ENCODE peak calls at places on chromosomes 6 and 20, in nine cellular contexts. One of them, this sample, is unnamed.

GRCh38 chr20:47785321-47785899 is at the start of gene SULF2:
- DNase-seq in right atrium auricular region: no peak
- DNase-seq in stomach: peak; percentile 32
- DNase-seq in CD8-positive, alpha-beta T cell: no peak
- DNase-seq in left ventricle myocardium inferior: peak; percentile 46
- DNase-seq in fibroblast of pulmonary artery: peak; percentile 32
- DNase-seq in adipocyte: peak; percentile 66
- DNase-seq in HFF-Myc: no peak
- DNase-seq in IMR-90: no peak
- DNase-seq in this sample: no peak

GRCh38 chr6:31908791-31909190 is 6.9 kb upstream of the ZBTB12 start:
- DNase-seq in right atrium auricular region: no peak
- DNase-seq in stomach: no peak
- DNase-seq in CD8-positive, alpha-beta T cell: no peak
- DNase-seq in left ventricle myocardium inferior: no peak
- DNase-seq in fibroblast of pulmonary artery: peak; percentile 50
- DNase-seq in adipocyte: peak; percentile 41
- DNase-seq in HFF-Myc: no peak
- DNase-seq in IMR-90: peak; percentile 90
- DNase-seq in this sample: no peak

GRCh38 chr6:155850408-155850841 is 394.8 kb upstream of the NOX3 start:
- DNase-seq in right atrium auricular region: no peak
- DNase-seq in stomach: no peak
- DNase-seq in CD8-positive, alpha-beta T cell: no peak
- DNase-seq in left ventricle myocardium inferior: no peak
- DNase-seq in fibroblast of pulmonary artery: peak; percentile 53
- DNase-seq in adipocyte: peak; percentile 1
- DNase-seq in HFF-Myc: peak; percentile 27
- DNase-seq in IMR-90: peak; percentile 58
- DNase-seq in this sample: no peak

GRCh38 chr6:116111552-116112528 is 11.2 kb downstream of the NT5DC1 start:
- DNase-seq in right atrium auricular region: no peak
- DNase-seq in stomach: peak; percentile 37
- DNase-seq in CD8-positive, alpha-beta T cell: no peak
- DNase-seq in left ventricle myocardium inferior: no peak
- DNase-seq in fibroblast of pulmonary artery: peak; percentile 65
- DNase-seq in adipocyte: peak; percentile 42
- DNase-seq in HFF-Myc: no peak
- DNase-seq in IMR-90: peak; percentile 44
- DNase-seq in this sample: peak; percentile 24

GRCh38 chr6:94953867-94954631 is 623.3 kb upstream of the MANEA start:
- DNase-seq in right atrium auricular region: no peak
- DNase-seq in stomach: no peak
- DNase-seq in CD8-positive, alpha-beta T cell: no peak
- DNase-seq in left ventricle myocardium inferior: no peak
- DNase-seq in fibroblast of pulmonary artery: no peak
- DNase-seq in adipocyte: no peak
- DNase-seq in HFF-Myc: no peak
- DNase-seq in IMR-90: no peak
- DNase-seq in this sample: no peak

GRCh38 chr6:52293067-52293466 is 8.5 kb upstream of the MCM3 start:
- DNase-seq in right atrium auricular region: no peak
- DNase-seq in stomach: no peak
- DNase-seq in CD8-positive, alpha-beta T cell: no peak
- DNase-seq in left ventricle myocardium inferior: no peak
- DNase-seq in fibroblast of pulmonary artery: no peak
- DNase-seq in adipocyte: no peak
- DNase-seq in HFF-Myc: no peak
- DNase-seq in IMR-90: no peak
- DNase-seq in this sample: no peak

GRCh38 chr6:147741419-147741818 is 232.9 kb downstream of the SAMD5 start:
- DNase-seq in right atrium auricular region: no peak
- DNase-seq in stomach: no peak
- DNase-seq in CD8-positive, alpha-beta T cell: no peak
- DNase-seq in left ventricle myocardium inferior: no peak
- DNase-seq in fibroblast of pulmonary artery: peak; percentile 12
- DNase-seq in adipocyte: no peak
- DNase-seq in HFF-Myc: no peak
- DNase-seq in IMR-90: peak; percentile 42
- DNase-seq in this sample: no peak

GRCh38 chr6:43287717-43288679 is 10.1 kb upstream of the SLC22A7 start:
- DNase-seq in right atrium auricular region: no peak
- DNase-seq in stomach: no peak
- DNase-seq in CD8-positive, alpha-beta T cell: no peak
- DNase-seq in left ventricle myocardium inferior: no peak
- DNase-seq in fibroblast of pulmonary artery: no peak
- DNase-seq in adipocyte: no peak
- DNase-seq in HFF-Myc: no peak
- DNase-seq in IMR-90: no peak
- DNase-seq in this sample: no peak

GRCh38 chr6:125432968-125433367 is 131.2 kb upstream of the HDDC2 start:
- DNase-seq in right atrium auricular region: no peak
- DNase-seq in stomach: no peak
- DNase-seq in CD8-positive, alpha-beta T cell: no peak
- DNase-seq in left ventricle myocardium inferior: no peak
- DNase-seq in fibroblast of pulmonary artery: no peak
- DNase-seq in adipocyte: no peak
- DNase-seq in HFF-Myc: no peak
- DNase-seq in IMR-90: no peak
- DNase-seq in this sample: no peak

GRCh38 chr6:40343887-40344565 is 243.1 kb downstream of the LRFN2 start:
- DNase-seq in right atrium auricular region: no peak
- DNase-seq in stomach: peak; percentile 20
- DNase-seq in CD8-positive, alpha-beta T cell: no peak
- DNase-seq in left ventricle myocardium inferior: no peak
- DNase-seq in fibroblast of pulmonary artery: no peak
- DNase-seq in adipocyte: no peak
- DNase-seq in HFF-Myc: no peak
- DNase-seq in IMR-90: no peak
- DNase-seq in this sample: no peak

GRCh38 chr6:46642928-46643751 is 9.5 kb downstream of the CYP39A1 start:
- DNase-seq in right atrium auricular region: no peak
- DNase-seq in stomach: no peak
- DNase-seq in CD8-positive, alpha-beta T cell: no peak
- DNase-seq in left ventricle myocardium inferior: no peak
- DNase-seq in fibroblast of pulmonary artery: no peak
- DNase-seq in adipocyte: no peak
- DNase-seq in HFF-Myc: no peak
- DNase-seq in IMR-90: no peak
- DNase-seq in this sample: no peak

GRCh38 chr6:110430236-110430635 is 14.9 kb upstream of the DDO start:
- DNase-seq in right atrium auricular region: no peak
- DNase-seq in stomach: no peak
- DNase-seq in CD8-positive, alpha-beta T cell: no peak
- DNase-seq in left ventricle myocardium inferior: no peak
- DNase-seq in fibroblast of pulmonary artery: no peak
- DNase-seq in adipocyte: no peak
- DNase-seq in HFF-Myc: no peak
- DNase-seq in IMR-90: no peak
- DNase-seq in this sample: no peak

GRCh38 chr6:36350681-36351091 is 14.0 kb upstream of the BNIP5 start:
- DNase-seq in right atrium auricular region: peak; percentile 62
- DNase-seq in stomach: peak; percentile 34
- DNase-seq in CD8-positive, alpha-beta T cell: no peak
- DNase-seq in left ventricle myocardium inferior: no peak
- DNase-seq in fibroblast of pulmonary artery: peak; percentile 97
- DNase-seq in adipocyte: peak; percentile 29
- DNase-seq in HFF-Myc: no peak
- DNase-seq in IMR-90: peak; percentile 92
- DNase-seq in this sample: no peak

GRCh38 chr20:1888796-1889463 is 6.3 kb upstream of the SIRPA start:
- DNase-seq in right atrium auricular region: no peak
- DNase-seq in stomach: no peak
- DNase-seq in CD8-positive, alpha-beta T cell: no peak
- DNase-seq in left ventricle myocardium inferior: no peak
- DNase-seq in fibroblast of pulmonary artery: peak; percentile 45
- DNase-seq in adipocyte: peak; percentile 54
- DNase-seq in HFF-Myc: no peak
- DNase-seq in IMR-90: peak; percentile 41
- DNase-seq in this sample: no peak

GRCh38 chr6:158290040-158290439 is 22.2 kb upstream of the TULP4 start:
- DNase-seq in right atrium auricular region: no peak
- DNase-seq in stomach: no peak
- DNase-seq in CD8-positive, alpha-beta T cell: no peak
- DNase-seq in left ventricle myocardium inferior: no peak
- DNase-seq in fibroblast of pulmonary artery: no peak
- DNase-seq in adipocyte: no peak
- DNase-seq in HFF-Myc: no peak
- DNase-seq in IMR-90: no peak
- DNase-seq in this sample: no peak

GRCh38 chr6:163333038-163333437 is 81.5 kb upstream of the QKI start:
- DNase-seq in right atrium auricular region: no peak
- DNase-seq in stomach: no peak
- DNase-seq in CD8-positive, alpha-beta T cell: no peak
- DNase-seq in left ventricle myocardium inferior: no peak
- DNase-seq in fibroblast of pulmonary artery: no peak
- DNase-seq in adipocyte: no peak
- DNase-seq in HFF-Myc: no peak
- DNase-seq in IMR-90: no peak
- DNase-seq in this sample: no peak

GRCh38 chr6:166514196-166514595 is 72.3 kb downstream of the RAMACL start:
- DNase-seq in right atrium auricular region: no peak
- DNase-seq in stomach: no peak
- DNase-seq in CD8-positive, alpha-beta T cell: no peak
- DNase-seq in left ventricle myocardium inferior: no peak
- DNase-seq in fibroblast of pulmonary artery: no peak
- DNase-seq in adipocyte: no peak
- DNase-seq in HFF-Myc: no peak
- DNase-seq in IMR-90: peak; percentile 4
- DNase-seq in this sample: no peak

GRCh38 chr20:53023717-53024116 is 51.6 kb downstream of the TSHZ2 start:
- DNase-seq in right atrium auricular region: no peak
- DNase-seq in stomach: no peak
- DNase-seq in CD8-positive, alpha-beta T cell: no peak
- DNase-seq in left ventricle myocardium inferior: no peak
- DNase-seq in fibroblast of pulmonary artery: no peak
- DNase-seq in adipocyte: no peak
- DNase-seq in HFF-Myc: no peak
- DNase-seq in IMR-90: no peak
- DNase-seq in this sample: no peak

DNA sequence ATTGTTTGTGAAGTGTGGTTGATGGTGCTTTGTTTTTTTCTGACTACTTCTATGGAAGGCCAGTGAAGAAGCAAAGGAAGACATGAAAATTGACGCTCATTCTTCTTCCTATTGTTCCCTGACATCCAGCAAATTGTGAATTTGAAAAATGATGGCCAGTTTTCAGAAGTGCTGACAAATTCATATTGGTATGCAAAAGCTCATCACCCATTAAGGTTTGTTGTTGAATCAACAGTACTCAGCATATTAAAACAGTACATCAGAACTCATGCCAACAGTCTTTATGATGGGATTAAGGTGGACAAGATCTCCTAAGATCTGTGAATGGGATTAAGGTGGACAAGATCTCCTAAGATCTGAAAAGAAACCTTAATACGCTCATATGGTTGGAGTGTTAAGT is 1.0 kb upstream of the MTG2 start:
- DNase-seq in right atrium auricular region: no peak
- DNase-seq in stomach: no peak
- DNase-seq in CD8-positive, alpha-beta T cell: no peak
- DNase-seq in left ventricle myocardium inferior: no peak
- DNase-seq in fibroblast of pulmonary artery: no peak
- DNase-seq in adipocyte: no peak
- DNase-seq in HFF-Myc: no peak
- DNase-seq in IMR-90: no peak
- DNase-seq in this sample: no peak
- H3K4me3 ChIP-seq in right atrium auricular region: peak overlapping the region; percentile 100
- H3K4me3 ChIP-seq in stomach: peak overlapping the region; percentile 98
- H3K4me3 ChIP-seq in CD8-positive, alpha-beta T cell: peak overlapping the region; percentile 89
- H3K4me3 ChIP-seq in left ventricle myocardium inferior: peak overlapping the region; percentile 95
- H3K4me3 ChIP-seq in fibroblast of pulmonary artery: peak overlapping the region; percentile 93
- H3K4me3 ChIP-seq in adipocyte: peak overlapping the region; percentile 99
- H3K4me3 ChIP-seq in HFF-Myc: peak overlapping the region; percentile 95
- H3K4me3 ChIP-seq in IMR-90: peak overlapping the region; percentile 94
- H3K4me3 ChIP-seq in this sample: peak overlapping the region; percentile 81

GRCh38 chr6:27138837-27139752 is 108.4 kb upstream of the PRSS16 start:
- DNase-seq in right atrium auricular region: no peak
- DNase-seq in stomach: peak; percentile 55
- DNase-seq in CD8-positive, alpha-beta T cell: peak; percentile 60
- DNase-seq in left ventricle myocardium inferior: peak; percentile 31
- DNase-seq in fibroblast of pulmonary artery: peak; percentile 53
- DNase-seq in adipocyte: peak; percentile 45
- DNase-seq in HFF-Myc: no peak
- DNase-seq in IMR-90: peak; percentile 60
- DNase-seq in this sample: peak; percentile 69

GRCh38 chr6:27139753-27140522 is 107.6 kb upstream of the PRSS16 start:
- DNase-seq in right atrium auricular region: no peak
- DNase-seq in stomach: no peak
- DNase-seq in CD8-positive, alpha-beta T cell: no peak
- DNase-seq in left ventricle myocardium inferior: no peak
- DNase-seq in fibroblast of pulmonary artery: peak; percentile 18
- DNase-seq in adipocyte: no peak
- DNase-seq in HFF-Myc: no peak
- DNase-seq in IMR-90: peak; percentile 26
- DNase-seq in this sample: peak; percentile 44

GRCh38 chr6:27143474-27144026 is 104.0 kb upstream of the PRSS16 start:
- DNase-seq in right atrium auricular region: no peak
- DNase-seq in stomach: no peak
- DNase-seq in CD8-positive, alpha-beta T cell: no peak
- DNase-seq in left ventricle myocardium inferior: no peak
- DNase-seq in fibroblast of pulmonary artery: no peak
- DNase-seq in adipocyte: no peak
- DNase-seq in HFF-Myc: no peak
- DNase-seq in IMR-90: no peak
- DNase-seq in this sample: no peak

GRCh38 chr6:27141013-27141412 is 106.5 kb upstream of the PRSS16 start:
- DNase-seq in right atrium auricular region: no peak
- DNase-seq in stomach: no peak
- DNase-seq in CD8-positive, alpha-beta T cell: no peak
- DNase-seq in left ventricle myocardium inferior: no peak
- DNase-seq in fibroblast of pulmonary artery: no peak
- DNase-seq in adipocyte: no peak
- DNase-seq in HFF-Myc: no peak
- DNase-seq in IMR-90: no peak
- DNase-seq in this sample: no peak

GRCh38 chr6:27141472-27142015 is 106.0 kb upstream of the PRSS16 start:
- DNase-seq in right atrium auricular region: no peak
- DNase-seq in stomach: no peak
- DNase-seq in CD8-positive, alpha-beta T cell: no peak
- DNase-seq in left ventricle myocardium inferior: no peak
- DNase-seq in fibroblast of pulmonary artery: no peak
- DNase-seq in adipocyte: no peak
- DNase-seq in HFF-Myc: no peak
- DNase-seq in IMR-90: no peak
- DNase-seq in this sample: no peak
- H3K4me3 ChIP-seq in right atrium auricular region: no peak overlapping the region
- H3K4me3 ChIP-seq in stomach: no peak overlapping the region
- H3K4me3 ChIP-seq in CD8-positive, alpha-beta T cell: no peak overlapping the region
- H3K4me3 ChIP-seq in left ventricle myocardium inferior: no peak overlapping the region
- H3K4me3 ChIP-seq in fibroblast of pulmonary artery: no peak overlapping the region
- H3K4me3 ChIP-seq in adipocyte: no peak overlapping the region
- H3K4me3 ChIP-seq in HFF-Myc: peak overlapping the region; percentile 25
- H3K4me3 ChIP-seq in IMR-90: no peak overlapping the region
- H3K4me3 ChIP-seq in this sample: peak overlapping the region; percentile 38

GRCh38 chr6:905541-905940 is 212.6 kb upstream of the EXOC2 start:
- DNase-seq in right atrium auricular region: no peak
- DNase-seq in stomach: no peak
- DNase-seq in CD8-positive, alpha-beta T cell: no peak
- DNase-seq in left ventricle myocardium inferior: no peak
- DNase-seq in fibroblast of pulmonary artery: no peak
- DNase-seq in adipocyte: no peak
- DNase-seq in HFF-Myc: no peak
- DNase-seq in IMR-90: no peak
- DNase-seq in this sample: no peak
- H3K4me3 ChIP-seq in right atrium auricular region: no peak overlapping the region
- H3K4me3 ChIP-seq in stomach: no peak overlapping the region
- H3K4me3 ChIP-seq in CD8-positive, alpha-beta T cell: no peak overlapping the region
- H3K4me3 ChIP-seq in left ventricle myocardium inferior: no peak overlapping the region
- H3K4me3 ChIP-seq in fibroblast of pulmonary artery: no peak overlapping the region
- H3K4me3 ChIP-seq in adipocyte: no peak overlapping the region
- H3K4me3 ChIP-seq in HFF-Myc: no peak overlapping the region
- H3K4me3 ChIP-seq in IMR-90: no peak overlapping the region
- H3K4me3 ChIP-seq in this sample: no peak overlapping the region

GRCh38 chr20:63478346-63479302 is 6.2 kb upstream of the KCNQ2 start:
- DNase-seq in right atrium auricular region: no peak
- DNase-seq in stomach: no peak
- DNase-seq in CD8-positive, alpha-beta T cell: no peak
- DNase-seq in left ventricle myocardium inferior: no peak
- DNase-seq in fibroblast of pulmonary artery: no peak
- DNase-seq in adipocyte: no peak
- DNase-seq in HFF-Myc: no peak
- DNase-seq in IMR-90: no peak
- DNase-seq in this sample: no peak
- H3K4me3 ChIP-seq in right atrium auricular region: no peak overlapping the region
- H3K4me3 ChIP-seq in stomach: no peak overlapping the region
- H3K4me3 ChIP-seq in CD8-positive, alpha-beta T cell: no peak overlapping the region
- H3K4me3 ChIP-seq in left ventricle myocardium inferior: no peak overlapping the region
- H3K4me3 ChIP-seq in fibroblast of pulmonary artery: no peak overlapping the region
- H3K4me3 ChIP-seq in adipocyte: no peak overlapping the region
- H3K4me3 ChIP-seq in HFF-Myc: no peak overlapping the region
- H3K4me3 ChIP-seq in IMR-90: no peak overlapping the region
- H3K4me3 ChIP-seq in this sample: no peak overlapping the region